ENCODE peak calls at places on chromosomes 7 and 10, in ten cellular contexts. X, Q, F, B, L, C, A, U, H and S are unnamed samples.

GRCh38 chr10:92082583-92083280 is 159.2 kb downstream of the BTAF1 start:
- DNase-seq in X (no peak), Q (no peak), F (no peak), B (no peak), L (no peak), C (no peak), A (no peak), U (no peak), H (no peak), S (no peak)

GRCh38 chr7:55426676-55427075 is 61.5 kb downstream of the LANCL2 start:
- DNase-seq in X (no peak), Q (no peak), F (no peak), B (no peak), L (no peak), C (no peak), A (no peak), U (no peak), H (no peak), S (no peak)

GRCh38 chr10:77458986-77459590 is 178.5 kb downstream of the KCNMA1 start:
- DNase-seq in X (peak; percentile 20), Q (no peak), F (no peak), B (no peak), L (no peak), C (no peak), A (peak; percentile 39), U (peak; percentile 39), H (peak; percentile 47), S (no peak)

GRCh38 chr10:84429926-84430520 is 101.6 kb downstream of the CCSER2 start:
- DNase-seq in X (peak; percentile 53), Q (peak; percentile 64), F (no peak), B (no peak), L (peak; percentile 78), C (peak; percentile 65), A (peak; percentile 21), U (peak; percentile 57), H (peak; percentile 64), S (peak; percentile 25)

GRCh38 chr7:12493866-12494265 is 76.7 kb upstream of the SCIN start:
- DNase-seq in X (no peak), Q (no peak), F (no peak), B (no peak), L (no peak), C (peak; percentile 52), A (no peak), U (peak; percentile 14), H (peak; percentile 17), S (no peak)

GRCh38 chr10:27235706-27236105 is 4.9 kb downstream of the ACBD5 start:
- DNase-seq in X (no peak), Q (no peak), F (no peak), B (no peak), L (no peak), C (no peak), A (no peak), U (no peak), H (no peak), S (no peak)

GRCh38 chr7:25369794-25370193 is 141.5 kb upstream of the NPVF start:
- DNase-seq in X (no peak), Q (no peak), F (no peak), B (no peak), L (no peak), C (no peak), A (no peak), U (no peak), H (no peak), S (no peak)

GRCh38 chr10:101840102-101840684 is 3.4 kb downstream of the KCNIP2 start:
- DNase-seq in X (peak; percentile 63), Q (no peak), F (no peak), B (peak; percentile 4), L (no peak), C (no peak), A (peak; percentile 53), U (no peak), H (no peak), S (no peak)

GRCh38 chr7:39644170-39644569 is 20.8 kb downstream of the RALA start:
- DNase-seq in X (peak; percentile 52), Q (no peak), F (no peak), B (no peak), L (no peak), C (no peak), A (no peak), U (peak; percentile 44), H (peak; percentile 92), S (no peak)

GRCh38 chr10:78328592-78329404 is 295.1 kb downstream of the RPS24 start:
- DNase-seq in X (no peak), Q (no peak), F (no peak), B (no peak), L (no peak), C (no peak), A (no peak), U (no peak), H (no peak), S (no peak)

GRCh38 chr7:100013328-100013676 is 2.1 kb upstream of the ZKSCAN1 start:
- DNase-seq in X (no peak), Q (no peak), F (no peak), B (no peak), L (peak; percentile 65), C (no peak), A (no peak), U (peak; percentile 70), H (no peak), S (no peak)

GRCh38 chr10:102615361-102615760 is 28.9 kb upstream of the TRIM8 start:
- DNase-seq in X (no peak), Q (peak; percentile 59), F (no peak), B (no peak), L (peak; percentile 50), C (no peak), A (no peak), U (no peak), H (no peak), S (no peak)

GRCh38 chr10:26755443-26755903 is 58.0 kb downstream of the PDSS1 start:
- DNase-seq in X (peak; percentile 44), Q (peak; percentile 71), F (peak; percentile 11), B (no peak), L (no peak), C (peak; percentile 83), A (no peak), U (peak; percentile 43), H (peak; percentile 34), S (no peak)

GRCh38 chr7:151315038-151315655 is 26.5 kb upstream of the NUB1 start:
- DNase-seq in X (peak; percentile 63), Q (peak; percentile 87), F (peak; percentile 50), B (peak; percentile 37), L (peak; percentile 82), C (peak; percentile 40), A (peak; percentile 77), U (peak; percentile 52), H (peak; percentile 37), S (peak; percentile 16)

GRCh38 chr7:11527707-11528106 is 304.3 kb downstream of the THSD7A start:
- DNase-seq in X (no peak), Q (no peak), F (no peak), B (no peak), L (no peak), C (no peak), A (no peak), U (no peak), H (no peak), S (no peak)

GRCh38 chr7:87517136-87517805 is 41.8 kb upstream of the ABCB4 start:
- DNase-seq in X (peak; percentile 4), Q (no peak), F (no peak), B (no peak), L (no peak), C (peak; percentile 31), A (no peak), U (peak; percentile 58), H (peak; percentile 48), S (no peak)

GRCh38 chr10:117405730-117406129 is 30.5 kb upstream of the PDZD8 start:
- DNase-seq in X (no peak), Q (no peak), F (no peak), B (no peak), L (no peak), C (no peak), A (no peak), U (no peak), H (no peak), S (no peak)

GRCh38 chr10:11150876-11151275 is 133.2 kb downstream of the CELF2 start:
- DNase-seq in X (no peak), Q (no peak), F (no peak), B (no peak), L (no peak), C (peak; percentile 39), A (no peak), U (no peak), H (no peak), S (no peak)

GRCh38 chr10:129658673-129659072 is 191.6 kb downstream of the MGMT start:
- DNase-seq in X (no peak), Q (no peak), F (no peak), B (peak; percentile 11), L (no peak), C (no peak), A (no peak), U (peak; percentile 7), H (no peak), S (peak; percentile 6)

GRCh38 chr10:70970830-70971229 is 82.5 kb upstream of the PCBD1 start:
- DNase-seq in X (no peak), Q (no peak), F (no peak), B (no peak), L (no peak), C (peak; percentile 43), A (no peak), U (no peak), H (no peak), S (no peak)